ENCODE peak calls at places on chromosomes 12 and 14, in six cellular contexts. One of them, this sample, is unnamed.

GRCh38 chr12:58412466-58412865 is 471.1 kb downstream of the ATP23 start:
- DNase-seq in fibroblast of mammary gland: peak
- DNase-seq in lower leg skin: no peak
- DNase-seq in AG10803: no peak
- DNase-seq in foreskin fibroblast: no peak
- DNase-seq in GM12865: no peak
- DNase-seq in this sample: no peak

GRCh38 chr12:95237315-95237714 is 19.7 kb downstream of the VEZT start:
- DNase-seq in fibroblast of mammary gland: no peak
- DNase-seq in lower leg skin: no peak
- DNase-seq in AG10803: no peak
- DNase-seq in foreskin fibroblast: no peak
- DNase-seq in GM12865: no peak
- DNase-seq in this sample: no peak

GRCh38 chr14:71336488-71337192 is 429.4 kb downstream of the PCNX1 start:
- DNase-seq in fibroblast of mammary gland: no peak
- DNase-seq in lower leg skin: no peak
- DNase-seq in AG10803: no peak
- DNase-seq in foreskin fibroblast: no peak
- DNase-seq in GM12865: no peak
- DNase-seq in this sample: no peak

GRCh38 chr14:93132472-93133065 is 16.8 kb upstream of the ITPK1 start:
- DNase-seq in fibroblast of mammary gland: peak
- DNase-seq in lower leg skin: no peak
- DNase-seq in AG10803: peak
- DNase-seq in foreskin fibroblast: peak
- DNase-seq in GM12865: peak
- DNase-seq in this sample: peak

GRCh38 chr12:120230326-120230973 is 29.5 kb upstream of the RPLP0 start:
- DNase-seq in fibroblast of mammary gland: peak
- DNase-seq in lower leg skin: peak
- DNase-seq in AG10803: peak
- DNase-seq in foreskin fibroblast: peak
- DNase-seq in GM12865: no peak
- DNase-seq in this sample: peak

GRCh38 chr12:85059594-85059993 is 23.4 kb downstream of the LRRIQ1 start:
- DNase-seq in fibroblast of mammary gland: no peak
- DNase-seq in lower leg skin: no peak
- DNase-seq in AG10803: no peak
- DNase-seq in foreskin fibroblast: no peak
- DNase-seq in GM12865: no peak
- DNase-seq in this sample: no peak

GRCh38 chr14:103016594-103016993 is 40.8 kb downstream of the CDC42BPB start:
- DNase-seq in fibroblast of mammary gland: no peak
- DNase-seq in lower leg skin: no peak
- DNase-seq in AG10803: no peak
- DNase-seq in foreskin fibroblast: no peak
- DNase-seq in GM12865: no peak
- DNase-seq in this sample: no peak

GRCh38 chr12:1217191-1217949 is 226.3 kb downstream of the ERC1 start:
- DNase-seq in fibroblast of mammary gland: peak
- DNase-seq in lower leg skin: no peak
- DNase-seq in AG10803: peak
- DNase-seq in foreskin fibroblast: peak
- DNase-seq in GM12865: no peak
- DNase-seq in this sample: peak

GRCh38 chr14:61334197-61334701 is 12.9 kb downstream of the PRKCH start:
- DNase-seq in fibroblast of mammary gland: no peak
- DNase-seq in lower leg skin: no peak
- DNase-seq in AG10803: no peak
- DNase-seq in foreskin fibroblast: no peak
- DNase-seq in GM12865: no peak
- DNase-seq in this sample: no peak

GRCh38 chr14:96091941-96092411 is 52.8 kb downstream of the C14orf132 start:
- DNase-seq in fibroblast of mammary gland: peak
- DNase-seq in lower leg skin: peak
- DNase-seq in AG10803: no peak
- DNase-seq in foreskin fibroblast: no peak
- DNase-seq in GM12865: no peak
- DNase-seq in this sample: no peak

GRCh38 chr12:39692258-39692853 is 72.8 kb upstream of the ABCD2 start:
- DNase-seq in fibroblast of mammary gland: peak
- DNase-seq in lower leg skin: no peak
- DNase-seq in AG10803: peak
- DNase-seq in foreskin fibroblast: no peak
- DNase-seq in GM12865: peak
- DNase-seq in this sample: peak

GRCh38 chr12:113388351-113388750 is 15.3 kb downstream of the SDS start:
- DNase-seq in fibroblast of mammary gland: no peak
- DNase-seq in lower leg skin: no peak
- DNase-seq in AG10803: no peak
- DNase-seq in foreskin fibroblast: no peak
- DNase-seq in GM12865: no peak
- DNase-seq in this sample: no peak

GRCh38 chr12:49832836-49833421 is 4.7 kb upstream of the NCKAP5L start:
- DNase-seq in fibroblast of mammary gland: peak
- DNase-seq in lower leg skin: no peak
- DNase-seq in AG10803: peak
- DNase-seq in foreskin fibroblast: peak
- DNase-seq in GM12865: no peak
- DNase-seq in this sample: peak

GRCh38 chr12:9118161-9118560 is 2.4 kb upstream of the A2M start:
- DNase-seq in fibroblast of mammary gland: peak
- DNase-seq in lower leg skin: no peak
- DNase-seq in AG10803: peak
- DNase-seq in foreskin fibroblast: no peak
- DNase-seq in GM12865: peak
- DNase-seq in this sample: peak

GRCh38 chr12:92827836-92828431 is 101.2 kb downstream of the EEA1 start:
- DNase-seq in fibroblast of mammary gland: peak
- DNase-seq in lower leg skin: no peak
- DNase-seq in AG10803: peak
- DNase-seq in foreskin fibroblast: peak
- DNase-seq in GM12865: peak
- DNase-seq in this sample: peak

GRCh38 chr14:98477935-98478334 is 794.1 kb downstream of the BCL11B start:
- DNase-seq in fibroblast of mammary gland: no peak
- DNase-seq in lower leg skin: no peak
- DNase-seq in AG10803: peak
- DNase-seq in foreskin fibroblast: no peak
- DNase-seq in GM12865: no peak
- DNase-seq in this sample: no peak

GRCh38 chr14:20697273-20698017 is 8.9 kb downstream of the ANG start:
- DNase-seq in fibroblast of mammary gland: peak
- DNase-seq in lower leg skin: no peak
- DNase-seq in AG10803: peak
- DNase-seq in foreskin fibroblast: peak
- DNase-seq in GM12865: peak
- DNase-seq in this sample: peak

GRCh38 chr12:84920331-84920730 is 7.7 kb upstream of the SLC6A15 start:
- DNase-seq in fibroblast of mammary gland: peak
- DNase-seq in lower leg skin: no peak
- DNase-seq in AG10803: no peak
- DNase-seq in foreskin fibroblast: peak
- DNase-seq in GM12865: no peak
- DNase-seq in this sample: peak

GRCh38 chr12:119713551-119714031 is 45.7 kb downstream of the PRKAB1 start:
- DNase-seq in fibroblast of mammary gland: no peak
- DNase-seq in lower leg skin: peak
- DNase-seq in AG10803: no peak
- DNase-seq in foreskin fibroblast: no peak
- DNase-seq in GM12865: no peak
- DNase-seq in this sample: no peak

GRCh38 chr14:28742171-28742846 is 24.3 kb upstream of the FOXG1 start:
- DNase-seq in fibroblast of mammary gland: no peak
- DNase-seq in lower leg skin: no peak
- DNase-seq in AG10803: no peak
- DNase-seq in foreskin fibroblast: no peak
- DNase-seq in GM12865: no peak
- DNase-seq in this sample: peak

GRCh38 chr12:117875652-117876491 is 92.9 kb downstream of the KSR2 start:
- DNase-seq in fibroblast of mammary gland: no peak
- DNase-seq in lower leg skin: no peak
- DNase-seq in AG10803: no peak
- DNase-seq in foreskin fibroblast: no peak
- DNase-seq in GM12865: peak
- DNase-seq in this sample: no peak

GRCh38 chr12:57609781-57610552 is 1.3 kb upstream of the ARHGEF25 start:
- DNase-seq in fibroblast of mammary gland: no peak
- DNase-seq in lower leg skin: no peak
- DNase-seq in AG10803: no peak
- DNase-seq in foreskin fibroblast: no peak
- DNase-seq in GM12865: no peak
- DNase-seq in this sample: no peak

GRCh38 chr12:32493282-32493681 is 93.9 kb downstream of the FGD4 start:
- DNase-seq in fibroblast of mammary gland: no peak
- DNase-seq in lower leg skin: no peak
- DNase-seq in AG10803: no peak
- DNase-seq in foreskin fibroblast: no peak
- DNase-seq in GM12865: no peak
- DNase-seq in this sample: no peak

GRCh38 chr12:69392146-69392928 is 32.8 kb downstream of the YEATS4 start:
- DNase-seq in fibroblast of mammary gland: no peak
- DNase-seq in lower leg skin: no peak
- DNase-seq in AG10803: no peak
- DNase-seq in foreskin fibroblast: no peak
- DNase-seq in GM12865: peak
- DNase-seq in this sample: peak

GRCh38 chr14:64442300-64442988 is 22.9 kb upstream of the AKAP5 start:
- DNase-seq in fibroblast of mammary gland: no peak
- DNase-seq in lower leg skin: no peak
- DNase-seq in AG10803: no peak
- DNase-seq in foreskin fibroblast: no peak
- DNase-seq in GM12865: no peak
- DNase-seq in this sample: no peak

GRCh38 chr12:118357327-118358007 is 15.2 kb downstream of the TAOK3 start:
- DNase-seq in fibroblast of mammary gland: peak
- DNase-seq in lower leg skin: peak
- DNase-seq in AG10803: peak
- DNase-seq in foreskin fibroblast: peak
- DNase-seq in GM12865: peak
- DNase-seq in this sample: peak

DNA sequence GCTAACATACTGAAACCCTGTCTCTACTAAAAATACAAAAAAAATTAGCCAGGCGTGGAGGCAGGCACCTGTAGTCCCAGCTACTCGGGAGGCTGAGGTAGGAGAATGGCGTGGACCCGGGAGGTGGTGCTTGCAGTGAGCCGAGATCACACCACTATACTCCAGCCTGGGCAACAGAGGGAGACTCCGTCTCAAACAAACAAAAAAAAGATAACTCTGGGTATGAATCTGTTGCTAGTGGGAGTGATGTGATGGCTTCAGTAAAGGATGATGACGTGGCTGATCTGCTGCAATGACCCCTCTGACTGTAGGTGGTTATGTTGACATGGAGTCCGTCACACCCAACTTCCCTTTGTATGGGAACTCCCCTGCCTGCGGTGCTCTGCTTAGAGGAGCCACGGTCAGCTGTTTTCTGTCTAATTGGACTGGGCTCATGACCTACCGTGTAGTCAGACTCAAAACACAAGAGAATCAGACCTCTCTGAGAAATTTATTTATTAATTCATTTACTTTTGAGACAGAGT is 59.1 kb upstream of the MED13L start:
- DNase-seq in fibroblast of mammary gland: peak
- DNase-seq in lower leg skin: no peak
- DNase-seq in AG10803: peak
- DNase-seq in foreskin fibroblast: no peak
- DNase-seq in GM12865: peak
- DNase-seq in this sample: peak
- TF ChIP-seq CTCF in fibroblast of mammary gland: no peak
- TF ChIP-seq CTCF in lower leg skin: no peak
- TF ChIP-seq CTCF in AG10803: no peak
- TF ChIP-seq CTCF in foreskin fibroblast: no peak
- TF ChIP-seq CTCF in GM12865: no peak
- TF ChIP-seq CTCF in this sample: no peak

GRCh38 chr14:69045857-69046351 is 66.8 kb upstream of the ACTN1 start:
- DNase-seq in fibroblast of mammary gland: peak
- DNase-seq in lower leg skin: no peak
- DNase-seq in AG10803: peak
- DNase-seq in foreskin fibroblast: no peak
- DNase-seq in GM12865: no peak
- DNase-seq in this sample: no peak
- H3K4me3 ChIP-seq in fibroblast of mammary gland: no peak
- H3K4me3 ChIP-seq in lower leg skin: no peak
- H3K4me3 ChIP-seq in AG10803: no peak
- H3K4me3 ChIP-seq in foreskin fibroblast: no peak
- H3K4me3 ChIP-seq in GM12865: no peak
- H3K4me3 ChIP-seq in this sample: no peak

GRCh38 chr14:88218119-88218915 is 104.8 kb downstream of the KCNK10 start:
- DNase-seq in fibroblast of mammary gland: no peak
- DNase-seq in lower leg skin: no peak
- DNase-seq in AG10803: no peak
- DNase-seq in foreskin fibroblast: no peak
- DNase-seq in GM12865: no peak
- DNase-seq in this sample: no peak
- TF ChIP-seq CTCF in fibroblast of mammary gland: no peak
- TF ChIP-seq CTCF in lower leg skin: no peak
- TF ChIP-seq CTCF in AG10803: no peak
- TF ChIP-seq CTCF in foreskin fibroblast: no peak
- TF ChIP-seq CTCF in GM12865: no peak
- TF ChIP-seq CTCF in this sample: no peak

DNA sequence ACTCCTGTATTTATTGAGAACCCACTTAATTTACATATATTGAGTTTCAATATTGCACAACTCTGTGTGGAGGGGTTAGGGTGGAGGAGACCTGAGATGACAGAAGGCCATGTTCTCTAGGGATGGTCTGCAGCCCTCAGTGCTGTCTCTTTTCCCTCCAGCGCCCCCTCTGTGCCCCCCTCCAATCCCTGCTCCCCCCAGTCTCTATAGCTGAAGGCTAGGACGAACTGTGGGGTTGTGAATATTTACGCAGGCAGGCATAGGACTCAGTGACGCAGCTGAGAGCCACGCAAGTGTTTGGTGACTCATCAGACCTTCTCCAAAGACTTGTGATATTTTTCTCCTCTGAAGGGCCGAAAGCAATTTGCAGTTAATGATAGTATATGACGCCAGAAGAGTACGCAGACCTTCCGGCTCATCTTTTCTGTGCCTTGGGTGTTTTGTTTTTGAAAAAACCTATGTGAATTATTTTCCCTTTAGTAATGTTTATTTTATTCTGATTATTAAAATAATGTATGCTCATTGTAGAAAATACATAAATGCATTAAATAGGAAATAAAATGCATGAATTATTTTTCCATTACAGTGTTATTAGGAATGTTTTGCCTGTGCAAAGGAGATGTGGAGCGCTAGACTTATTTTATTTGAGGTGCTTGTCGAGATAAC is 85.3 kb downstream of the SLC25A47 start:
- DNase-seq in fibroblast of mammary gland: peak
- DNase-seq in lower leg skin: no peak
- DNase-seq in AG10803: no peak
- DNase-seq in foreskin fibroblast: no peak
- DNase-seq in GM12865: no peak
- DNase-seq in this sample: peak
- H3K4me3 ChIP-seq in fibroblast of mammary gland: no peak
- H3K4me3 ChIP-seq in lower leg skin: no peak
- H3K4me3 ChIP-seq in AG10803: no peak
- H3K4me3 ChIP-seq in foreskin fibroblast: no peak
- H3K4me3 ChIP-seq in GM12865: no peak
- H3K4me3 ChIP-seq in this sample: no peak

GRCh38 chr12:102948941-102949352 is 8.5 kb upstream of the ASCL1 start:
- DNase-seq in fibroblast of mammary gland: peak
- DNase-seq in lower leg skin: no peak
- DNase-seq in AG10803: peak
- DNase-seq in foreskin fibroblast: no peak
- DNase-seq in GM12865: peak
- DNase-seq in this sample: peak
- TF ChIP-seq CTCF in fibroblast of mammary gland: peak
- TF ChIP-seq CTCF in lower leg skin: no peak
- TF ChIP-seq CTCF in AG10803: peak
- TF ChIP-seq CTCF in foreskin fibroblast: peak
- TF ChIP-seq CTCF in GM12865: peak
- TF ChIP-seq CTCF in this sample: peak